ENCODE peak calls at places on chromosomes 12 and 14, in ten cellular contexts. R is stomach, H is astrocyte of the spinal cord, B is skeletal muscle cell, N is retina, P is GM12892, V is HT1080, I is iPS-NIHi11, S is LoVo, Y is GM03348. U is an unnamed sample.

GRCh38 chr12:131830335-131831020 is 2.3 kb downstream of the MMP17 start:
- DNase-seq in S (no peak), R (peak), I (peak), V (peak), B (peak), Y (peak), P (peak), N (peak), H (peak), U (peak)

GRCh38 chr12:3257411-3257810 is 180.2 kb downstream of the TSPAN9 start:
- DNase-seq in H (peak), Y (no peak), B (no peak), R (no peak), P (no peak), V (no peak), N (no peak), I (no peak), S (no peak), U (no peak)

GRCh38 chr14:39264057-39264456 is 30.3 kb downstream of the MIA2 start:
- DNase-seq in R (no peak), P (no peak), N (no peak), S (no peak), B (no peak), H (no peak), I (no peak), Y (no peak), V (no peak), U (no peak)

GRCh38 chr12:76028649-76029277 is 2.8 kb downstream of the PHLDA1 start:
- DNase-seq in V (no peak), P (no peak), S (no peak), H (peak), N (no peak), B (no peak), I (no peak), Y (no peak), R (no peak), U (no peak)

GRCh38 chr12:57793920-57794319 is 11.3 kb downstream of the TSFM start:
- DNase-seq in V (peak), R (no peak), B (no peak), Y (peak), S (no peak), P (no peak), N (no peak), I (no peak), H (peak), U (no peak)

GRCh38 chr12:105912911-105913514 is 225.7 kb downstream of the NUAK1 start:
- DNase-seq in V (no peak), N (no peak), I (no peak), Y (no peak), P (no peak), H (peak), S (no peak), R (no peak), B (no peak), U (no peak)

GRCh38 chr12:109581856-109582255 is 8.3 kb downstream of the MVK start:
- DNase-seq in R (no peak), V (no peak), N (no peak), H (peak), Y (no peak), S (no peak), P (no peak), I (no peak), B (no peak), U (no peak)

GRCh38 chr12:105451211-105451610 is 120.7 kb downstream of the C12orf75 start:
- DNase-seq in N (no peak), P (no peak), Y (peak), B (peak), S (no peak), I (no peak), V (peak), R (no peak), H (peak), U (no peak)

GRCh38 chr12:67714648-67715047 is 66.1 kb downstream of the DYRK2 start:
- DNase-seq in Y (no peak), B (no peak), I (no peak), H (no peak), S (peak), P (no peak), R (no peak), N (no peak), V (no peak), U (no peak)

U was measured in HEK293T.